ENCODE peak calls at places on chromosomes 7 and 10, in five cellular contexts. W is cardiac septum; O is NAMALWA; Z is stimulated activated CD4-positive, alpha-beta T cell treated with anti-CD3 and anti-CD28 coated beads, Interleukin-12 subunit alpha, Interleukin-12 subunit beta, amount 100 ng/mL, for 4 hours; V is H9. B is an unnamed sample.
A peak's percentile ranks its signal among the peaks of the same experiment; 100 is the strongest.

GRCh38 chr10:93495654-93496321 is 624 bp upstream of the CEP55 start:
- DNase-seq in V (no peak), O (peak; percentile 18), W (no peak), Z (peak; percentile 8), B (peak; percentile 71)

GRCh38 chr10:82176571-82176970 is 301.6 kb downstream of the NRG3 start:
- DNase-seq in Z (no peak), O (no peak), W (no peak), V (no peak), B (no peak)

GRCh38 chr10:63673846-63674245 is 152.6 kb downstream of the REEP3 start:
- DNase-seq in V (no peak), W (no peak), O (no peak), Z (no peak), B (no peak)

GRCh38 chr10:34722404-34722803 is 92.7 kb downstream of the PARD3 start:
- DNase-seq in O (no peak), W (no peak), Z (no peak), V (no peak), B (no peak)

GRCh38 chr10:10831085-10831484 is 186.6 kb upstream of the CELF2 start:
- DNase-seq in Z (no peak), W (no peak), O (no peak), V (no peak), B (peak; percentile 6)

GRCh38 chr10:2949948-2950354 is 117.4 kb upstream of the PFKP start:
- DNase-seq in O (no peak), V (no peak), Z (peak; percentile 38), W (no peak), B (no peak)

GRCh38 chr7:81161459-81162075 is 242.7 kb upstream of the SEMA3C start:
- DNase-seq in Z (no peak), W (no peak), O (no peak), V (no peak), B (peak; percentile 98)

GRCh38 chr7:31986878-31987518 is 83.2 kb downstream of the PDE1C start:
- DNase-seq in O (no peak), W (no peak), Z (no peak), V (no peak), B (no peak)

GRCh38 chr7:138665249-138665648 is 35.9 kb downstream of the SVOPL start:
- DNase-seq in Z (no peak), O (no peak), W (no peak), V (no peak), B (no peak)

GRCh38 chr7:37908221-37908788 is 8.3 kb downstream of the SFRP4 start:
- DNase-seq in V (no peak), W (no peak), Z (no peak), O (no peak), B (no peak)

GRCh38 chr7:64959072-64959747 is 31.6 kb downstream of the ZNF117 start:
- DNase-seq in V (no peak), W (no peak), O (peak; percentile 20), Z (no peak), B (peak; percentile 55)